ENCODE peak calls at places on chromosomes 11 and 22, in five cellular contexts. O is pancreas, N is coronary artery, H is GM13976, L is RWPE1. Z is an unnamed sample.

GRCh38 chr11:68099474-68100405 is 21.4 kb downstream of the CHKA start:
- DNase-seq in L (no peak), O (peak), H (peak), N (no peak), Z (peak)

GRCh38 chr11:4118107-4118506 is 23.5 kb downstream of the RRM1 start:
- DNase-seq in O (no peak), N (no peak), H (no peak), L (no peak), Z (no peak)

GRCh38 chr22:49657275-49657973 is 170.2 kb downstream of the BRD1 start:
- DNase-seq in O (no peak), H (peak), N (no peak), L (no peak), Z (no peak)

GRCh38 chr11:82981852-82982251 is 80.3 kb downstream of the DDIAS start:
- DNase-seq in H (no peak), O (no peak), L (no peak), N (no peak), Z (no peak)

GRCh38 chr11:94823127-94823732 is 55.1 kb downstream of the AMOTL1 start:
- DNase-seq in H (no peak), L (no peak), O (no peak), N (no peak), Z (no peak)

GRCh38 chr11:58940028-58940427 is 740 bp downstream of the GLYATL1 start:
- DNase-seq in O (no peak), N (no peak), H (no peak), L (no peak), Z (no peak)

GRCh38 chr11:45331839-45332485 is 45.8 kb upstream of the SYT13 start:
- DNase-seq in L (no peak), N (peak), H (no peak), O (no peak), Z (no peak)

GRCh38 chr11:1473011-1473628 is 13.5 kb downstream of the MOB2 start:
- DNase-seq in H (no peak), L (no peak), N (no peak), O (no peak), Z (no peak)

GRCh38 chr11:30000986-30001385 is 15.8 kb downstream of the KCNA4 start:
- DNase-seq in N (no peak), O (no peak), H (no peak), L (no peak), Z (peak)

GRCh38 chr11:44611687-44612437 is 46.4 kb downstream of the CD82 start:
- DNase-seq in O (no peak), N (no peak), H (peak), L (no peak), Z (no peak)

GRCh38 chr11:68928108-68928429 is 24.4 kb downstream of the IGHMBP2 start:
- DNase-seq in N (no peak), L (no peak), H (no peak), O (no peak), Z (no peak)

GRCh38 chr22:38864361-38865191 is 7.4 kb downstream of the CBX6 start:
- DNase-seq in L (no peak), O (peak), H (no peak), N (peak), Z (no peak)

GRCh38 chr11:31690041-31690440 is 121.1 kb downstream of the PAX6 start:
- DNase-seq in O (no peak), H (no peak), N (no peak), L (no peak), Z (no peak)

GRCh38 chr11:96942855-96943254 is 553.0 kb downstream of the JRKL start:
- DNase-seq in L (no peak), O (no peak), N (no peak), H (no peak), Z (no peak)

GRCh38 chr11:96949464-96949863 is 559.7 kb downstream of the JRKL start:
- DNase-seq in H (no peak), O (no peak), N (no peak), L (no peak), Z (no peak)

GRCh38 chr11:96948066-96948465 is 558.3 kb downstream of the JRKL start:
- DNase-seq in H (no peak), O (no peak), N (no peak), L (no peak), Z (no peak)

GRCh38 chr11:96943970-96944369 is 554.2 kb downstream of the JRKL start:
- DNase-seq in H (no peak), N (no peak), L (no peak), O (no peak), Z (no peak)
- TF ChIP-seq CTCF in H (no peak), N (no peak), L (no peak), O (no peak), Z (peak)

GRCh38 chr22:27941143-27941542 is 22.1 kb upstream of the PITPNB start:
- DNase-seq in N (no peak), H (no peak), L (no peak), O (no peak), Z (no peak)

GRCh38 chr22:27933186-27933983 is 14.3 kb upstream of the PITPNB start:
- DNase-seq in L (no peak), O (no peak), H (no peak), N (no peak), Z (no peak)

GRCh38 chr22:27935897-27936296 is 16.8 kb upstream of the PITPNB start:
- DNase-seq in L (no peak), H (no peak), O (no peak), N (no peak), Z (peak)

GRCh38 chr22:27934069-27934468 is 15.0 kb upstream of the PITPNB start:
- DNase-seq in O (no peak), L (no peak), H (no peak), N (no peak), Z (no peak)

DNA sequence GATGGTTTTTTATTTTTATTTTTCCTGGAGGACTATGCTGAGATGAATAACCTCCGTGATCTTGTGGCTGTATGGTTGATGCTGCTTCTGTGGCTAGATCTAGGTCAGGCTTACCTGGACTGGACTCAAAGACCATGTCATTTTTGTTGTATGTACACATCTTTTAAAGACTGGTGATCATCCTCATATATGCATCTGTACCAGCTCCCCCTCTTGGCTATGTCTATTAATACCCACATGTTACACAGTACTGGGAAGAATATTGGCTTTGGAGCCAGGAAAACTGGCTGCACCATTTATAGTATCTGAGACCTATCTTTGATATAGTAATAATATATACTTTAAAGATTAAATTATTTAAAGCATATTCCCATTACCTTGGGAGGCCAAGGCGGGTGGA is 18.4 kb upstream of the PITPNB start:
- DNase-seq in N (no peak), H (no peak), L (no peak), O (no peak), Z (no peak)
- TF ChIP-seq CTCF in N (no peak), H (no peak), L (no peak), O (no peak), Z (peak)

DNA sequence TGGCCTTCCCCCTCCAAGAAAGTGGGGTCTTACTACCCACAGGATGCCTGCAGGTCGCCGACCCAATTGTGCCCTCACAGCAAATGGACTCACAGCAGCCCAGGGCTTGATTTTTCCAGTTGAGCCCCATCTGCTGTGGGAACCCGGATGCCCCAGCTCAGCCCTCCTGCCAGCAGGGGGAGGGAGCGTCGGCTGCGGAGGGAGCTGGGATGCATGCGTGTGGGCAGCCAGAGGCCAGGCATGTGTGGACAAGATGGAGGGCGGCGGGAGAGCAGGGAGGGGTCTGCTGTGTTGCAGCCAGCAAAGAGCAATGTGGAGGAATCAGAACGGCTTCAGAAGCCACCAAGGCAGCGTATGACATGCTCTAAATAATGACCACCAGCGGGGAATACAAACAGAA is 41.0 kb upstream of the EIF3D start:
- DNase-seq in N (no peak), O (no peak), H (no peak), L (no peak), Z (no peak)
- TF ChIP-seq CTCF in N (no peak), O (no peak), H (no peak), L (no peak), Z (no peak)

GRCh38 chr11:64151337-64151736 is 14.6 kb downstream of the MACROD1 start:
- DNase-seq in N (no peak), L (no peak), O (no peak), H (no peak), Z (no peak)

GRCh38 chr11:64150481-64151239 is 15.3 kb downstream of the MACROD1 start:
- DNase-seq in L (no peak), N (no peak), H (no peak), O (peak), Z (no peak)

GRCh38 chr11:64148200-64148916 is 17.6 kb downstream of the MACROD1 start:
- DNase-seq in H (peak), N (no peak), O (peak), L (peak), Z (no peak)

GRCh38 chr11:64150051-64150450 is 15.9 kb downstream of the MACROD1 start:
- DNase-seq in N (no peak), L (no peak), O (peak), H (no peak), Z (no peak)

GRCh38 chr11:64148917-64149617 is 16.8 kb downstream of the MACROD1 start:
- DNase-seq in H (no peak), N (no peak), L (no peak), O (no peak), Z (no peak)
- TF ChIP-seq CTCF in H (no peak), N (no peak), L (peak), O (no peak), Z (no peak)

DNA sequence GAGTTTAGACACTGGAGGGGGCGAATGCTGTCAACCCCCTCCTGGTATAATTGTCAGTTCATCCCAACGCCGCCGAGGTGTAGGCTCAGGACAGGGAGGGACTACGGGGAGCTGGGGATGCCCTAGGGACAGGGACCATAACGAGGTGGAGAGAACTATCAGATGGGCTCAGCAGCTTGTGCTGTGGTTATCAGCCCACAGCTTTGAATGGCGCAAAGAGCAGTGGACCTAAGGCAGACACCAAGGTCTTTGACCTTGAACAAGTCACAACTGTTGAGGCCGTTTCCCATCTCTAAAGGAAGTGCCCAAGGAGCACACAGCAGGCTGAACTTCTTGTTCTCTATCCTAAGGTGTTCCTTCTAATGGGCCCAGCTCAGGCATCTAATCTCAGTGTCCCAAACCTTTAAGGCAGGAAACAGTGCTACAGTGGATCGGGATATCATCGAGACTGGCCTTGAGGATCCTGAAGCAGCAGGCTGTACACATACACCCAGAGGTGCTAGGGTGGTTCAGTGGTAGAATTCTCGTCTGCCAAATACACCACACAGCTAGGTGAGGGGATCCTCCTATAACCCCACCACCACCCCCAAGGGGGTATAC is 993 bp upstream of the TUT1 start:
- DNase-seq in O (no peak), N (peak), L (no peak), H (no peak), Z (no peak)
- TF ChIP-seq CTCF in O (no peak), N (no peak), L (no peak), H (no peak), Z (no peak)

DNA sequence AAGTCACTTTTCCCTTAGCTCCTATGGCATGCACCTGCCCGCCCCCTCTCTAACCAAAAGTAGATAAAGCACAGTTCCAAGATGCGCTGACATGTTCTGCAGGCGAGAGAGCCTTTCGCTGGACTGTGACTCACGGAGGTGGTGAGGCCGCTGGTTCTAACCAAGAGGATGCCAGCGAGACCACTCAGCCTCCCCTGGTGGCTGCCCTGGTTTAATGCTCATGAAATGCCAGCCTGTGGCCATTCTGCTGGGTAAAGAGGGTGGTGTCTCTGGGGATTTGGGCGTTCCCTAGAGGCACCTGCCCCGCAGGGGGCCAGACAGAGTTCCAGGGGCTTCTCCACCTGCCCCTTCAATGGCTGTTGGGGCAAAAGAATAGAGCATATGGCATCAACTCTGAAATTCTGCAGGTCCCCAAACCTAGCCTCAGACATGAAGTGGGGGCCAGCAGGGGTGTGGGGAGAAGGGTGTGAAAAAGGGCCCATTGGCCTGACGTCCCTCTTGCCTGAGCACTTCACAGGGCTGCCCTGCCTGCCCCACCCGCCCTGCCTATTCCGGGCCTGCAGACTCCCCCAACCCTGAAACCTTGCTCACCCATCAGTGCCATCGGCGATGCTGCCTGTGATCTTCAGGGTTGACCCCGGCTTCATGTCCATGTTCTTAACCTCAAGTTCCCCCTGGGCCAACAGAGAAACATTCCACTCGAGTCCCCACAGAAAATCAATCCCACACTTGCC is 8.5 kb downstream of the LGALS2 start:
- DNase-seq in N (no peak), H (no peak), O (no peak), L (no peak), Z (no peak)
- TF ChIP-seq CTCF in N (no peak), H (no peak), O (no peak), L (peak), Z (no peak)

Z was measured in LNCaP clone FGC.